ENCODE peak calls at places on chromosome 9, in ten cellular contexts. S is H9, F is fibroblast of lung, P is pancreas, V is colonic mucosa, J is adrenal gland, U is cardiac muscle cell, H is left ventricle myocardium inferior, C is ovary, B is neural progenitor cell. Y is an unnamed sample.

GRCh38 chr9:82488702-82489578 is 500.4 kb downstream of the SPATA31D1 start:
- DNase-seq in H (no peak), J (no peak), P (no peak), S (no peak), V (no peak), C (no peak), F (peak; percentile 97), B (no peak), U (no peak), Y (no peak)

GRCh38 chr9:93306081-93306480 is 122.1 kb downstream of the WNK2 start:
- DNase-seq in F (no peak), V (no peak), J (no peak), P (no peak), B (no peak), S (no peak), U (no peak), H (no peak), C (no peak), Y (no peak)

GRCh38 chr9:105503873-105504272 is 54.1 kb upstream of the FKTN start:
- DNase-seq in C (no peak), B (no peak), P (no peak), U (no peak), V (no peak), H (no peak), F (peak; percentile 31), S (no peak), J (no peak), Y (no peak)

GRCh38 chr9:19201899-19202891 is 28.3 kb upstream of the DENND4C start:
- DNase-seq in U (peak; percentile 46), F (peak; percentile 11), V (peak; percentile 81), H (no peak), S (peak; percentile 32), B (peak; percentile 7), C (no peak), J (peak; percentile 43), P (no peak), Y (peak; percentile 16)

GRCh38 chr9:128863647-128864046 is 18.1 kb downstream of the KYAT1 start:
- DNase-seq in H (peak; percentile 77), S (peak; percentile 94), U (peak; percentile 80), B (peak; percentile 85), C (peak; percentile 79), V (peak; percentile 77), P (peak; percentile 95), F (peak; percentile 51), J (peak; percentile 78), Y (peak; percentile 86)

GRCh38 chr9:121331549-121331948 is 38.5 kb downstream of the STOM start:
- DNase-seq in B (no peak), F (no peak), P (no peak), V (no peak), U (no peak), J (no peak), S (no peak), C (no peak), H (no peak), Y (no peak)

GRCh38 chr9:127777368-127777960 is 1.0 kb downstream of the SH2D3C start:
- DNase-seq in P (no peak), B (no peak), H (no peak), C (no peak), F (no peak), S (no peak), U (no peak), V (no peak), J (no peak), Y (no peak)

GRCh38 chr9:91843623-91844111 is 106.4 kb downstream of the ROR2 start:
- DNase-seq in C (peak; percentile 63), U (peak; percentile 90), F (peak; percentile 60), V (no peak), J (peak; percentile 56), S (no peak), B (peak; percentile 60), H (peak; percentile 37), P (no peak), Y (no peak)

GRCh38 chr9:70229579-70229978 is 29.2 kb upstream of the SMC5 start:
- DNase-seq in J (no peak), B (no peak), P (no peak), S (no peak), V (no peak), U (no peak), H (no peak), C (no peak), F (peak; percentile 66), Y (no peak)

GRCh38 chr9:27338527-27338903 is 41.6 kb upstream of the EQTN start:
- DNase-seq in U (no peak), S (no peak), F (no peak), J (no peak), B (no peak), C (no peak), P (no peak), H (no peak), V (no peak), Y (no peak)

GRCh38 chr9:34252670-34253459 is 74.0 kb downstream of the UBAP1 start:
- DNase-seq in C (peak; percentile 59), H (peak; percentile 61), F (peak; percentile 60), V (peak; percentile 76), P (peak; percentile 78), U (peak; percentile 72), J (peak; percentile 83), B (peak; percentile 80), S (peak; percentile 79), Y (peak; percentile 56)

GRCh38 chr9:109968702-109969450 is 188.9 kb downstream of the PALM2AKAP2 start:
- DNase-seq in H (no peak), U (peak; percentile 11), B (peak; percentile 47), J (peak; percentile 32), S (peak; percentile 49), C (no peak), P (no peak), V (no peak), F (peak; percentile 37), Y (peak; percentile 18)

GRCh38 chr9:14342746-14343145 is 28.8 kb upstream of the NFIB start:
- DNase-seq in P (no peak), F (no peak), V (no peak), J (no peak), U (no peak), S (no peak), B (no peak), H (no peak), C (no peak), Y (no peak)

GRCh38 chr9:14341437-14342133 is 27.6 kb upstream of the NFIB start:
- DNase-seq in H (no peak), F (no peak), B (no peak), S (no peak), P (no peak), J (no peak), V (no peak), C (no peak), U (no peak), Y (no peak)

GRCh38 chr9:14340994-14341393 is 27.1 kb upstream of the NFIB start:
- DNase-seq in C (no peak), F (no peak), U (no peak), B (no peak), P (no peak), S (no peak), J (no peak), H (no peak), V (no peak), Y (no peak)

GRCh38 chr9:14339746-14340145 is 25.8 kb upstream of the NFIB start:
- DNase-seq in U (no peak), V (no peak), H (no peak), S (no peak), C (no peak), P (no peak), J (no peak), B (no peak), F (no peak), Y (no peak)

GRCh38 chr9:14340536-14340935 is 26.6 kb upstream of the NFIB start:
- DNase-seq in P (no peak), S (no peak), J (no peak), F (no peak), V (no peak), U (no peak), C (no peak), B (no peak), H (no peak), Y (no peak)
- H3K4me1 ChIP-seq in P (no peaks in the 10 kb centered on the region), S (peaks cover 14% of the 10 kb centered on the region), J (no peaks in the 10 kb centered on the region), F (no peaks in the 10 kb centered on the region), V (no peaks in the 10 kb centered on the region), U (no peaks in the 10 kb centered on the region), C (peaks cover 2% of the 10 kb centered on the region), B (peaks cover 24% of the 10 kb centered on the region), H (peaks cover 46% of the 10 kb centered on the region), Y (peaks cover 4% of the 10 kb centered on the region)

DNA sequence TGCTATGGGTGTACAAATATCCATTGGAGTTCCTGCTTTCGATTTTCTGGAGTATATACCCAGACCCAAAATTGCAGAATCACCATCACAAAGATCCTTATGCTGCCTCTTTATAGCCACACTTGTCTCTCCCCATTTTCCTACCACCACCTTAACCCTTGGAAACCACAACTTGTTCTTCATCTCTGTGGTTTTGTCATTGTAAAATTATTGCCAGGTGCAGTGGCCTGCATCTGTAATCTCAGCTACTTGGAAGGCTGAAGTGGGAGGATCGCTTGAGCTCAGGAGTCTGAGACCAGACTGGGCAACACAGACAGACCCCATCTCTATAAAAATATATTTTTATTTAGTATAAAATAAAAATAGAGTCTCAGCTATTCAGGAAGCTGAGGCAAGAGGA is 166.1 kb downstream of the HSD17B3 start:
- DNase-seq in P (no peak), B (no peak), C (no peak), U (no peak), F (no peak), V (no peak), S (no peak), H (no peak), J (no peak), Y (no peak)
- H3K4me1 ChIP-seq in P (no peaks in the 10 kb centered on the region), B (peaks cover 19% of the 10 kb centered on the region), C (peaks cover 15% of the 10 kb centered on the region), U (peaks cover 6% of the 10 kb centered on the region), F (peaks cover 34% of the 10 kb centered on the region), V (no peaks in the 10 kb centered on the region), S (peaks cover 4% of the 10 kb centered on the region), H (no peaks in the 10 kb centered on the region), J (peaks cover 4% of the 10 kb centered on the region), Y (peaks cover 5% of the 10 kb centered on the region)

DNA sequence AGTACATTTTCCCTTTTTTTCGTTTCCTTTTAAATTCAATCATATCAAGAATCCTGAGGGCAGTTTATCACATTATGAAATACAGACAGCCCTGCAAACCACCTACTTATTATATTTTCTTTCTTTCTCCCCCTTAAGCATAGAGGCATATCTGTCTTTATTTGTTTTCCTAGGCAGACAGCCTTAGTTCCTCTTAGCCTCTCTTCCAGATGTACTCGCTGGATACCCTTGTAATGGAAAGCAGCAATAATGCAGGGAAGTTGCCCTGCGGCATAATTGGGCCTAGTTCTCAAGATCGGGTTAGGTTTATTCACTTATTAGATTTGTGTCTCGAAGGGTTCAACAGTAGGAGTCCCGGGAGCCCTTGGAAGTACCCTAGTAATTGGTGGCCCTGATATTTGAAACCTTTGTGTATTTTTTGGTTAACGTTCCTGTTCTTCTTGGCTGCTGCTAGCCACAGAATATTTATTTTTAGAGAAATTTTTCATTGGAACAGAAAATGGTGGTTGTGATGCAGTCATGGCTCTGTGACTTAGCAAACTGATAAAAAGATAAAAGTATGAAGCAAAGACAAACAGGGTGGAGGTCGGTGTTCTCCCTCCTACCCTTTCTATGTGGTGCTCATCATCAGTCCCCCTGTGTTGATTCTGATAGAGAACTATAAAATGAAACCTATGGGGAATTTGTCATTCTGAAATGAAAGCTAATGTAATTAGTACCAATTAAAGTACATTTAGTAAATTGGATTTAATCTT is 6.4 kb downstream of the TLE4 start:
- DNase-seq in B (no peak), S (no peak), V (no peak), F (peak; percentile 14), C (no peak), J (no peak), P (no peak), H (no peak), U (no peak), Y (no peak)
- H3K4me1 ChIP-seq in B (peaks cover 74% of the 10 kb centered on the region), S (peaks cover 3% of the 10 kb centered on the region), V (peaks cover 3% of the 10 kb centered on the region), F (peaks cover 7% of the 10 kb centered on the region), C (peaks cover 14% of the 10 kb centered on the region), J (peaks cover 14% of the 10 kb centered on the region), P (peaks cover 7% of the 10 kb centered on the region), H (peaks cover 90% of the 10 kb centered on the region), U (peaks cover 10% of the 10 kb centered on the region), Y (peaks cover 2% of the 10 kb centered on the region)

GRCh38 chr9:123091459-123091858 is 58.0 kb downstream of the GPR21 start:
- DNase-seq in S (no peak), H (no peak), J (no peak), B (no peak), C (no peak), P (no peak), F (no peak), U (no peak), V (no peak), Y (no peak)
- H3K4me1 ChIP-seq in S (no peaks in the 10 kb centered on the region), H (peaks cover 17% of the 10 kb centered on the region), J (no peaks in the 10 kb centered on the region), B (peaks cover 3% of the 10 kb centered on the region), C (peaks cover 3% of the 10 kb centered on the region), P (no peaks in the 10 kb centered on the region), F (no peaks in the 10 kb centered on the region), U (peaks cover 6% of the 10 kb centered on the region), V (no peaks in the 10 kb centered on the region), Y (no peaks in the 10 kb centered on the region)

Y was measured in NT2/D1.